ENCODE peak calls at places on chromosome 19, in four cellular contexts. T, U, X and J are unnamed samples. For H3K27me3, the result is how much of the 10 kb centered on the place peaks cover.

GRCh38 chr19:5191091-5191490 is 149.5 kb downstream of the PTPRS start:
- DNase-seq in T (no peak), U (no peak), X (no peak), J (no peak)

GRCh38 chr19:1069009-1069779 is 2.2 kb downstream of the ARHGAP45 start:
- DNase-seq in T (no peak), U (peak), X (no peak), J (no peak)

GRCh38 chr19:8302357-8302691 is 5.8 kb downstream of the CD320 start:
- DNase-seq in T (peak), U (peak), X (no peak), J (no peak)

GRCh38 chr19:45161715-45162463 is 1.1 kb upstream of the NKPD1 start:
- DNase-seq in T (peak), U (peak), X (no peak), J (no peak)

GRCh38 chr19:56333506-56333905 is 18.9 kb upstream of the ZSCAN5A start:
- DNase-seq in T (peak), U (no peak), X (peak), J (peak)

GRCh38 chr19:4594199-4594598 is 34.7 kb upstream of the SEMA6B start:
- DNase-seq in T (no peak), U (no peak), X (peak), J (no peak)

GRCh38 chr19:51473009-51473707 is 5.2 kb upstream of the CEACAM18 start:
- DNase-seq in T (peak), U (peak), X (peak), J (peak)

GRCh38 chr19:56900573-56901097 is 60.1 kb upstream of the PEG3 start:
- DNase-seq in T (no peak), U (no peak), X (no peak), J (no peak)

GRCh38 chr19:27767234-27767633 is 1445.7 kb downstream of the UQCRFS1 start:
- DNase-seq in T (no peak), U (no peak), X (no peak), J (no peak)

GRCh38 chr19:16405091-16405490 is 66.7 kb downstream of the EPS15L1 start:
- DNase-seq in T (no peak), U (no peak), X (no peak), J (no peak)

GRCh38 chr19:30492581-30492980 is 120.4 kb downstream of the ZNF536 start:
- DNase-seq in T (no peak), U (no peak), X (no peak), J (no peak)

GRCh38 chr19:4374451-4375163 is 25.7 kb downstream of the SH3GL1 start:
- DNase-seq in T (peak), U (peak), X (peak), J (peak)

GRCh38 chr19:44682807-44683206 is 11.5 kb downstream of the CEACAM19 start:
- DNase-seq in T (no peak), U (no peak), X (no peak), J (no peak)

GRCh38 chr19:41377977-41378707 is 1.8 kb downstream of the TMEM91 start:
- DNase-seq in T (no peak), U (no peak), X (no peak), J (no peak)

GRCh38 chr19:33772102-33772857 is 24.4 kb upstream of the KCTD15 start:
- DNase-seq in T (no peak), U (no peak), X (no peak), J (no peak)

GRCh38 chr19:17346109-17346671 is 8.8 kb downstream of the GTPBP3 start:
- DNase-seq in T (peak), U (peak), X (peak), J (peak)

GRCh38 chr19:737591-738093 is 13.3 kb upstream of the MISP start:
- DNase-seq in T (peak), U (peak), X (no peak), J (no peak)

GRCh38 chr19:38329651-38330050 is 6.0 kb upstream of the CATSPERG start:
- DNase-seq in T (no peak), U (no peak), X (no peak), J (no peak)

GRCh38 chr19:7483720-7484201 is 5.1 kb downstream of the PEX11G start:
- DNase-seq in T (no peak), U (no peak), X (no peak), J (no peak)

GRCh38 chr19:48044561-48044960 is 682 bp upstream of the CABP5 start:
- DNase-seq in T (no peak), U (no peak), X (no peak), J (no peak)

GRCh38 chr19:35155441-35155840 is 906 bp downstream of the FXYD5 start:
- DNase-seq in T (no peak), U (no peak), X (no peak), J (no peak)
- TF ChIP-seq CTCF in T (no peak), U (no peak), X (no peak), J (no peak)

GRCh38 chr19:49420227-49420626 is 3.0 kb downstream of the PTH2 start:
- DNase-seq in T (no peak), U (no peak), X (no peak), J (no peak)
- H3K27me3 ChIP-seq in T (under half), U (under half), X (half or more), J (under half)

DNA sequence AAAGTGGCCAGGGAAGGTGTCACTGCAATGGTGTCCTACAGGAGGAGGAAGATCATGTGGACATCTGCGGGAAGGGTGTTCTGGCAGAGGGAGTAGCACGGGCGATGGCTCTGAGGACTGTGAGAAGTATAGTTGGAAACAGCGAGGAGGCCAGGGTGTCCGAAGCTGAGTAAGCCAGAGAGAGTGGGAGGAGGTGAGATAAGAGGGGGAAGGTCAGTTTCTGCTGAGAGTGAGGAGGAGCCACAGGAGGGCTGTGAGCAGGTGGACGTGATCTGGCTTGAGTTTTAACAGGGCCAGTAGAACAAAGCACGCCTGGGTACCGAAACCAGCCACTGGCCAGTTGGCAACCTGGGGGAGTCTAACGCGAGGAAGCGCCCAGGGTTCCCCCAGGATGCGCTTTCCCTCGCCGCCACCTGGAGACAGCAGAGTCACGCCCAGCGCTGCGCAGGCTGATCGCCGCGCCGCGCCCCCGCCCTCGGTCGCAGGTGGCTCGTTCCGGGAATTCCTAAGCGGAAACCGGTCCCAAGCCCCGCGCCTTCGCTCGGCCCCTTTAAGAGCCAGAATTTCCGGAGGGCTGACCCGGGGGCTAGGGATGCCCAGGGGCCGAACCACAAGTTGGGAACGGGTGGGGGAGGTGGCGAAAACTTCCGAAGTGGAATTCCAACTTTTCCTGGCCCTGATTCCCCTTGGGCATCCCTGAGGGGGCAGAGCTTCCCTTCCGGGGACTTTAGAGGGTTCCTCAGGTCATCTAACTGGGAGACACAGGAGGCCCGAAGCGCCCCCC is 1.1 kb upstream of the LSR start:
- DNase-seq in T (peak), U (peak), X (no peak), J (peak)
- TF ChIP-seq CTCF in T (peak), U (peak), X (no peak), J (peak)

GRCh38 chr19:13499682-13500081 is 6.6 kb downstream of the CACNA1A start:
- DNase-seq in T (no peak), U (no peak), X (no peak), J (no peak)
- H3K27me3 ChIP-seq in T (under half), U (under half), X (under half), J (under half)

GRCh38 chr19:32324631-32325215 is 20.7 kb upstream of the ZNF507 start:
- DNase-seq in T (no peak), U (no peak), X (no peak), J (no peak)
- TF ChIP-seq CTCF in T (no peak), U (no peak), X (peak), J (no peak)

DNA sequence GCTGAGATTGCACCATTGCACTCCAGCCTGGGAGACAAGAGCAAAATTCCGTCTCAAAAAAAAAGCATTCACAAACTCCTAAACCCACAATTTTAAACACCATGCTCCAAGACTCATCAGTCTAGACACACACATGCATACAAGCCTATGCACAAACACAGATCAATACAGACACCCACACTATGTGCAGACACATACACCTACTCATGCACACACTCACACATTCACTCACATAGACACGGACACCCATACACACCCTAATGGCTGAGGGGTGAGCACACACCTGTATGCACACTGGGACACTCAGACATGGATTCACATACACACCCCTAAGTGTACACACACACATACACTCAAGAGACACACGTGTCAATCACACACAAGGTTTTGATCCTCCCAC is 9.3 kb downstream of the PNMA8B start:
- DNase-seq in T (no peak), U (no peak), X (no peak), J (no peak)
- H3K27me3 ChIP-seq in T (under half), U (under half), X (under half), J (under half)

GRCh38 chr19:52585101-52585500 is 15.0 kb downstream of the ZNF701 start:
- DNase-seq in T (no peak), U (no peak), X (no peak), J (no peak)

GRCh38 chr19:52585604-52586003 is 15.5 kb downstream of the ZNF701 start:
- DNase-seq in T (no peak), U (no peak), X (no peak), J (no peak)

GRCh38 chr19:52592301-52592700 is 22.2 kb downstream of the ZNF701 start:
- DNase-seq in T (no peak), U (no peak), X (no peak), J (no peak)

GRCh38 chr19:52590728-52591127 is 20.6 kb downstream of the ZNF701 start:
- DNase-seq in T (no peak), U (no peak), X (no peak), J (no peak)
- TF ChIP-seq CTCF in T (no peak), U (no peak), X (no peak), J (no peak)

GRCh38 chr19:46221152-46221551 is 8.4 kb upstream of the IGFL1 start:
- DNase-seq in T (no peak), U (no peak), X (no peak), J (no peak)
- H3K27me3 ChIP-seq in T (under half), U (under half), X (under half), J (under half)

DNA sequence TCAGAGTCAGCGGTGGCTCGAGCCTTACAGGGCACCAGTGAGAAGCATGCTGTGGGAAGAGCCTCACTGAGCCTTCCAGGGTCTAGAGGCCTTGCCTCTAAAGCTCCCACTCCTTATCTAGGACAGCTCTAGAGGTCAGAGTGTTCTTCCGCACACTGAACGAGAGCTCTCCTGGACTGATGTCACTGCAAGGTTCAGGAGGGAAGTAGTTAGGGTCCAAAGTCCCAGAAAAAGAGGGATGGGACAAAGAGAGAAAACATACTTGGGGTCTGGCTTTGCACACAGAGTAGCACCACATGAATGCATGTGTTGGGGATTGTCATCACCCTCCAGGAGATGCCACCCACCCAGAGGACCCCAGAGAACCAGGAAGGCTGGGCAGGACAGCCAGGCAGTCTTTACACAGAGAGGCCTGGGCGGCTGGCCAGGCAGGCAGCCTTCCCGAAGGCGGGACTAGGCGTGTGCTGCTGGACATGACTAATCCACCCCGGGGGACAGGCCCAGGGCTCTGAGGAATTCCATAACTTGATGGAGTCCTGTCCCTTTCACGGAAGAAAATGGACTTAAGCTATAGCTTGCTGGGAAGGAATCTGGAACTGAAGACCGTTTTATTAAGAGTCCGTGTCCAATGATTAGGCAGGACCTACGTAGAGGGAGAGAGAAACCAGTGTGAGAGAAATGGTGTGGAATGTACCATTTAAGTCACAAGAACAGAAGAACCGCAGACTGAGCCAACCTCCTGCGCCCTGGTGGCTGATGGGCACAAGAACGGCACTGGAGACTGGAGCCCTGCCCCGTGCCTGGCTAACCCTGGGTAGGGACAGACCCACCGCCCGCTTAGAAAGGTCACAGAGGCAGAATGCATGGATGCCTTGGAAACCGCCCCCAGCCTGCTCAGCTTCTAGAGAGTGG is 16.7 kb upstream of the EPHX3 start:
- DNase-seq in T (peak), U (peak), X (peak), J (peak)
- TF ChIP-seq CTCF in T (no peak), U (no peak), X (no peak), J (no peak)

DNA sequence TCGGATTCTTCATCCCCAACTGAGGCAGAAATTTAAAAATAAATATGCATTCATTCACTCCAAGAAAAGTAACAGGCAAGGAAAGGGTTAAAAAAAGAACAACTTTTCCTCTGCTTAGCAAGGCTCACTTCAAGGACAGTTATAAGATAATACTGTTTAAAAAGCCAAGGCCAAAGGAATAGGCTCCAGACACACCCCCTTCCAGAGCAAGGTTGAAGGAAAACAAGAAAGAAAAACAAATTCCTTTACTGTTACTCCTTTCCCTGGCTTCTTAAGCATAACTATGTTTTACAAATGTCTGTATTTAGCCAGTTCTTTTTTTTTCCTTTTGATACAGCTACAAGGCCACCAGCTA is 8.5 kb downstream of the SIGLEC11 start:
- DNase-seq in T (no peak), U (no peak), X (no peak), J (no peak)
- H3K27me3 ChIP-seq in T (under half), U (under half), X (under half), J (under half)